ENCODE peak calls at places on chromosomes 12 and 14, in seven cellular contexts. P is stimulated activated CD4-positive, alpha-beta T cell treated with anti-CD3 and anti-CD28 coated beads, TNF-alpha, amount 100 ng/mL, for 1 hour; E is CD4-positive, CD25-positive, alpha-beta regulatory T cell; I is activated naive CD4-positive, alpha-beta T cell; D is neuronal stem cell; R is fibroblast of mammary gland; L is SHP77. Q is an unnamed sample.

GRCh38 chr14:32564591-32564990 is 235.5 kb downstream of the AKAP6 start:
- DNase-seq in P (no peak), E (peak), I (no peak), D (no peak), R (no peak), L (no peak), Q (no peak)

GRCh38 chr12:52165096-52165855 is 26.5 kb downstream of the KRT80 start:
- DNase-seq in P (no peak), E (no peak), I (no peak), D (no peak), R (no peak), L (no peak), Q (no peak)

GRCh38 chr12:106642991-106643390 is 60.2 kb downstream of the RFX4 start:
- DNase-seq in P (no peak), E (no peak), I (no peak), D (no peak), R (no peak), L (no peak), Q (no peak)

GRCh38 chr12:115871714-115872113 is 405.8 kb downstream of the MED13L start:
- DNase-seq in P (no peak), E (peak), I (no peak), D (peak), R (peak), L (peak), Q (no peak)

GRCh38 chr12:123389560-123390351 is 5.8 kb downstream of the KMT5A start:
- DNase-seq in P (no peak), E (peak), I (peak), D (no peak), R (no peak), L (no peak), Q (no peak)

GRCh38 chr12:49187184-49187583 is 1.7 kb downstream of the TUBA1A start:
- DNase-seq in P (no peak), E (no peak), I (no peak), D (no peak), R (peak), L (peak), Q (no peak)

GRCh38 chr12:79988368-79988767 is 53.5 kb upstream of the PPP1R12A start:
- DNase-seq in P (no peak), E (no peak), I (no peak), D (no peak), R (peak), L (no peak), Q (no peak)

GRCh38 chr14:59283380-59283779 is 94.9 kb downstream of the DAAM1 start:
- DNase-seq in P (no peak), E (no peak), I (no peak), D (no peak), R (peak), L (no peak), Q (no peak)

GRCh38 chr12:16349132-16349463 is 1.7 kb downstream of the MGST1 start:
- DNase-seq in P (no peak), E (no peak), I (no peak), D (no peak), R (peak), L (no peak), Q (no peak)

GRCh38 chr12:70561550-70561949 is 75.7 kb downstream of the PTPRB start:
- DNase-seq in P (no peak), E (no peak), I (no peak), D (no peak), R (no peak), L (no peak), Q (no peak)

Q was measured in stimulated activated CD8-positive, alpha-beta memory T cell treated with anti-CD3 and anti-CD28 coated beads, Interleukin-15, amount 100 ng/mL, for 1 hour.